ENCODE peak calls at places on chromosomes 1 and 21, in nine cellular contexts. O, S, K, P, A, T, C, M and D are unnamed samples.

GRCh38 chr21:34835526-34835925 is 166.7 kb downstream of the CLIC6 start:
- DNase-seq in O (no peak), S (no peak), K (no peak), P (peak; percentile 93), A (peak; percentile 84), T (no peak), C (no peak), M (no peak), D (no peak)

GRCh38 chr1:39195166-39196111 is 9.1 kb upstream of the MACF1 start:
- DNase-seq in O (no peak), S (no peak), K (no peak), P (no peak), A (no peak), T (no peak), C (peak; percentile 59), M (no peak), D (no peak)

GRCh38 chr21:43467785-43468184 is 40.9 kb upstream of the SIK1 start:
- DNase-seq in O (no peak), S (no peak), K (no peak), P (peak; percentile 48), A (no peak), T (no peak), C (no peak), M (no peak), D (no peak)

GRCh38 chr1:156103521-156103947 is 11.0 kb upstream of the LMNA start:
- DNase-seq in O (peak; percentile 54), S (peak; percentile 70), K (no peak), P (peak; percentile 93), A (no peak), T (no peak), C (no peak), M (peak; percentile 76), D (no peak)

GRCh38 chr1:98078586-98078985 is 157.8 kb upstream of the DPYD start:
- DNase-seq in O (no peak), S (no peak), K (no peak), P (no peak), A (no peak), T (no peak), C (no peak), M (no peak), D (no peak)

GRCh38 chr1:230826166-230826875 is 42.0 kb downstream of the C1orf198 start:
- DNase-seq in O (no peak), S (no peak), K (no peak), P (no peak), A (no peak), T (no peak), C (no peak), M (no peak), D (no peak)

GRCh38 chr1:198128528-198128927 is 28.3 kb upstream of the NEK7 start:
- DNase-seq in O (no peak), S (no peak), K (no peak), P (no peak), A (no peak), T (no peak), C (no peak), M (no peak), D (no peak)

GRCh38 chr21:45874716-45875415 is 106.7 kb upstream of the COL6A1 start:
- DNase-seq in O (no peak), S (no peak), K (no peak), P (peak; percentile 92), A (peak; percentile 98), T (peak; percentile 38), C (no peak), M (peak; percentile 58), D (no peak)

GRCh38 chr1:84122780-84123382 is 21.2 kb upstream of the PRKACB start:
- DNase-seq in O (peak; percentile 15), S (no peak), K (peak; percentile 50), P (no peak), A (no peak), T (peak; percentile 52), C (peak; percentile 59), M (peak; percentile 77), D (peak; percentile 39)

GRCh38 chr1:51421961-51422360 is 91.6 kb upstream of the TTC39A start:
- DNase-seq in O (no peak), S (peak; percentile 47), K (no peak), P (no peak), A (peak; percentile 36), T (no peak), C (peak; percentile 61), M (peak; percentile 42), D (no peak)

GRCh38 chr1:2926447-2927055 is 94.7 kb upstream of the ACTRT2 start:
- DNase-seq in O (no peak), S (no peak), K (no peak), P (no peak), A (no peak), T (no peak), C (no peak), M (no peak), D (no peak)

GRCh38 chr1:219713981-219714381 is 101.1 kb upstream of the ZC3H11B start:
- DNase-seq in O (no peak), S (no peak), K (no peak), P (no peak), A (peak; percentile 51), T (no peak), C (no peak), M (no peak), D (no peak)

GRCh38 chr1:5562769-5563168 is 429.5 kb downstream of the NPHP4 start:
- DNase-seq in O (no peak), S (no peak), K (no peak), P (peak; percentile 78), A (no peak), T (no peak), C (no peak), M (no peak), D (no peak)

GRCh38 chr1:184618851-184619250 is 135.8 kb downstream of the EDEM3 start:
- DNase-seq in O (no peak), S (no peak), K (no peak), P (no peak), A (no peak), T (no peak), C (no peak), M (no peak), D (no peak)

GRCh38 chr1:215523906-215524305 is 43.2 kb upstream of the KCTD3 start:
- DNase-seq in O (no peak), S (no peak), K (no peak), P (no peak), A (no peak), T (no peak), C (no peak), M (no peak), D (no peak)

GRCh38 chr1:6424000-6424565 is 493 bp upstream of the ESPN start:
- DNase-seq in O (no peak), S (no peak), K (no peak), P (no peak), A (no peak), T (no peak), C (no peak), M (no peak), D (no peak)

GRCh38 chr1:197269053-197269452 is 1.0 kb downstream of the CRB1 start:
- DNase-seq in O (no peak), S (no peak), K (peak; percentile 53), P (no peak), A (no peak), T (no peak), C (no peak), M (no peak), D (peak; percentile 85)

GRCh38 chr1:31306278-31306677 is 9.4 kb downstream of the ZCCHC17 start:
- DNase-seq in O (no peak), S (peak; percentile 61), K (no peak), P (no peak), A (peak; percentile 86), T (no peak), C (peak; percentile 4), M (peak; percentile 87), D (no peak)

GRCh38 chr1:32247452-32247851 is 430 bp downstream of the FAM167B start:
- DNase-seq in O (no peak), S (no peak), K (no peak), P (no peak), A (no peak), T (no peak), C (no peak), M (no peak), D (no peak)

GRCh38 chr1:226365831-226366231 is 42.1 kb downstream of the PARP1 start:
- DNase-seq in O (no peak), S (peak; percentile 19), K (no peak), P (no peak), A (peak; percentile 53), T (no peak), C (no peak), M (peak; percentile 56), D (no peak)

GRCh38 chr1:230287674-230288315 is 138.3 kb downstream of the PGBD5 start:
- DNase-seq in O (no peak), S (no peak), K (no peak), P (no peak), A (no peak), T (no peak), C (no peak), M (no peak), D (no peak)

GRCh38 chr1:162696286-162696862 is 64.1 kb downstream of the DDR2 start:
- DNase-seq in O (peak; percentile 82), S (peak; percentile 49), K (peak; percentile 8), P (peak; percentile 92), A (peak; percentile 91), T (no peak), C (no peak), M (peak; percentile 80), D (peak; percentile 98)

GRCh38 chr1:26438041-26438440 is 5.9 kb downstream of the DHDDS start:
- DNase-seq in O (no peak), S (no peak), K (no peak), P (no peak), A (no peak), T (no peak), C (no peak), M (no peak), D (no peak)

GRCh38 chr1:91697322-91698260 is 188.4 kb downstream of the TGFBR3 start:
- DNase-seq in O (no peak), S (no peak), K (no peak), P (no peak), A (peak; percentile 78), T (peak; percentile 19), C (no peak), M (no peak), D (no peak)

GRCh38 chr1:57361516-57361915 is 62.3 kb downstream of the DAB1 start:
- DNase-seq in O (no peak), S (no peak), K (no peak), P (no peak), A (no peak), T (no peak), C (no peak), M (no peak), D (no peak)

GRCh38 chr1:117567435-117567834 is 38.4 kb upstream of the TENT5C start:
- DNase-seq in O (no peak), S (no peak), K (no peak), P (peak; percentile 70), A (no peak), T (no peak), C (no peak), M (no peak), D (no peak)